ENCODE peak calls at places on chromosomes 3 and 15, in five cellular contexts. R, P, X, O and W are unnamed samples.

GRCh38 chr15:91348812-91349500 is 248.9 kb downstream of the SV2B start:
- DNase-seq in P (no peak), X (peak; percentile 30), R (peak; percentile 2), O (no peak), W (no peak)

GRCh38 chr3:82133070-82133606 is 371.7 kb upstream of the GBE1 start:
- DNase-seq in P (peak; percentile 66), R (no peak), O (peak; percentile 25), X (peak; percentile 56), W (peak; percentile 76)

GRCh38 chr3:26712211-26713026 is 89.8 kb downstream of the LRRC3B start:
- DNase-seq in O (no peak), R (no peak), P (peak; percentile 49), X (no peak), W (no peak)

GRCh38 chr3:123084738-123085237 is 18.0 kb downstream of the PDIA5 start:
- DNase-seq in P (no peak), X (peak; percentile 15), R (no peak), O (no peak), W (no peak)

GRCh38 chr3:142853270-142854163 is 35.4 kb downstream of the PCOLCE2 start:
- DNase-seq in P (peak; percentile 94), R (no peak), X (no peak), O (no peak), W (no peak)

GRCh38 chr3:46353639-46354410 is at the start of gene CCR2:
- DNase-seq in R (no peak), X (no peak), P (no peak), O (no peak), W (no peak)

GRCh38 chr15:48384616-48385015 is 53.4 kb downstream of the DUT start:
- DNase-seq in R (no peak), X (no peak), P (peak; percentile 7), O (no peak), W (no peak)

GRCh38 chr15:88323468-88323867 is 66.9 kb upstream of the NTRK3 start:
- DNase-seq in X (no peak), O (no peak), P (no peak), R (no peak), W (no peak)

GRCh38 chr3:134910026-134910425 is 115.0 kb downstream of the EPHB1 start:
- DNase-seq in O (no peak), P (no peak), X (no peak), R (no peak), W (no peak)

GRCh38 chr3:65950340-65951326 is 88.1 kb downstream of the MAGI1 start:
- DNase-seq in O (no peak), P (no peak), X (no peak), R (no peak), W (no peak)

GRCh38 chr15:101466188-101466587 is 23.3 kb downstream of the PCSK6 start:
- DNase-seq in X (no peak), P (no peak), R (no peak), O (no peak), W (no peak)

GRCh38 chr15:58002338-58003126 is 63.0 kb downstream of the ALDH1A2 start:
- DNase-seq in P (peak; percentile 32), X (no peak), O (no peak), R (no peak), W (no peak)

GRCh38 chr3:46321461-46322104 is 32.3 kb upstream of the CCR2 start:
- DNase-seq in X (no peak), R (no peak), P (no peak), O (no peak), W (no peak)

GRCh38 chr3:76065975-76066374 is 280.6 kb upstream of the ZNF717 start:
- DNase-seq in X (no peak), R (no peak), O (no peak), P (peak; percentile 76), W (no peak)

GRCh38 chr3:13479332-13479581 is 849 bp upstream of the HDAC11 start:
- DNase-seq in R (no peak), X (no peak), O (no peak), P (peak; percentile 33), W (no peak)